ENCODE peak calls at places on chromosomes 1 and 21, in eight cellular contexts. V is astrocyte of the spinal cord; B is HuH-7.5; P is left cardiac atrium; E is RCC 7860; S is cardiac muscle cell; N is activated CD8-positive, alpha-beta T cell treated with anti-CD3 and anti-CD28 coated beads, Interleukin-2, amount 10 ng/mL, durations not matched to agents 7 days and 5 days; Q is stimulated activated CD4-positive, alpha-beta T cell treated with anti-CD3 and anti-CD28 coated beads, TNF-alpha, amount 100 ng/mL, for 4 hours. O is an unnamed sample.

GRCh38 chr1:58932820-58933598 is 149.2 kb upstream of the JUN start:
- DNase-seq in E (peak), N (no peak), S (peak), Q (no peak), V (peak), P (peak), B (peak), O (no peak)

GRCh38 chr1:233912909-233913308 is 8.4 kb downstream of the SLC35F3 start:
- DNase-seq in B (no peak), P (no peak), Q (no peak), S (no peak), E (no peak), V (no peak), N (no peak), O (no peak)

GRCh38 chr1:243493156-243494129 is 237.6 kb downstream of the SDCCAG8 start:
- DNase-seq in V (no peak), Q (no peak), B (no peak), E (no peak), N (peak), P (no peak), S (peak), O (no peak)

GRCh38 chr1:173330149-173330951 is 123.2 kb upstream of the TNFSF4 start:
- DNase-seq in P (no peak), V (peak), S (peak), Q (no peak), N (no peak), E (peak), B (no peak), O (peak)

GRCh38 chr1:51313961-51314777 is 16.2 kb downstream of the TTC39A start:
- DNase-seq in P (no peak), Q (no peak), E (peak), V (peak), N (no peak), S (peak), B (no peak), O (peak)

GRCh38 chr1:19665456-19666138 is 922 bp downstream of the HTR6 start:
- DNase-seq in P (no peak), B (no peak), E (no peak), S (no peak), N (no peak), V (no peak), Q (no peak), O (peak)

GRCh38 chr1:162703708-162704107 is 71.4 kb downstream of the DDR2 start:
- DNase-seq in N (no peak), B (no peak), S (peak), V (no peak), Q (no peak), P (peak), E (no peak), O (no peak)

GRCh38 chr1:145927916-145928647 is 798 bp upstream of the RBM8A start:
- DNase-seq in N (no peak), S (no peak), B (no peak), Q (no peak), P (no peak), V (no peak), E (no peak), O (no peak)

GRCh38 chr1:20359451-20360330 is 69.0 kb downstream of the VWA5B1 start:
- DNase-seq in V (no peak), E (no peak), S (no peak), B (no peak), N (peak), Q (peak), P (no peak), O (no peak)

GRCh38 chr1:226975259-226975908 is 35.3 kb downstream of the COQ8A start:
- DNase-seq in Q (no peak), P (no peak), V (no peak), E (no peak), S (no peak), N (no peak), B (no peak), O (no peak)

GRCh38 chr1:108007531-108007930 is 42.6 kb upstream of the VAV3 start:
- DNase-seq in P (no peak), B (no peak), V (no peak), Q (no peak), N (no peak), S (no peak), E (no peak), O (no peak)

GRCh38 chr21:17455451-17455850 is 57.4 kb upstream of the CXADR start:
- DNase-seq in B (no peak), V (no peak), E (no peak), S (no peak), N (no peak), P (no peak), Q (no peak), O (peak)

GRCh38 chr1:113976609-113977278 is 2.5 kb upstream of the OLFML3 start:
- DNase-seq in Q (no peak), B (peak), E (no peak), S (peak), P (no peak), N (no peak), V (peak), O (peak)

GRCh38 chr1:55481634-55482033 is 266.5 kb upstream of the USP24 start:
- DNase-seq in N (no peak), E (no peak), Q (no peak), V (no peak), P (no peak), S (no peak), B (no peak), O (no peak)

GRCh38 chr1:154777151-154777550 is 92.9 kb downstream of the KCNN3 start:
- DNase-seq in P (no peak), Q (no peak), S (no peak), N (no peak), B (no peak), V (no peak), E (no peak), O (no peak)

GRCh38 chr1:44664730-44665370 is 9.4 kb downstream of the TMEM53 start:
- DNase-seq in B (no peak), E (no peak), S (no peak), V (no peak), P (no peak), Q (peak), N (peak), O (no peak)

GRCh38 chr1:226635456-226635941 is 86.9 kb downstream of the STUM start:
- DNase-seq in P (no peak), B (no peak), S (no peak), N (peak), Q (no peak), E (no peak), V (no peak), O (no peak)

GRCh38 chr21:45246014-45246413 is 41.7 kb downstream of the POFUT2 start:
- DNase-seq in S (no peak), E (no peak), P (no peak), B (no peak), V (no peak), Q (no peak), N (no peak), O (no peak)

GRCh38 chr1:26529655-26530539 is at the start of gene RPS6KA1:
- DNase-seq in B (peak), S (peak), E (peak), V (peak), Q (peak), N (peak), P (peak), O (peak)

GRCh38 chr1:224524679-224525078 is 90.1 kb upstream of the WDR26 start:
- DNase-seq in N (no peak), Q (no peak), B (no peak), E (peak), P (no peak), S (no peak), V (peak), O (no peak)

GRCh38 chr1:58898739-58899580 is 115.1 kb upstream of the JUN start:
- DNase-seq in N (no peak), Q (no peak), V (no peak), S (peak), B (peak), P (peak), E (no peak), O (peak)

GRCh38 chr1:228555074-228555989 is 68.2 kb downstream of the RNF187 start:
- DNase-seq in Q (no peak), N (no peak), S (peak), E (no peak), P (no peak), B (peak), V (no peak), O (peak)

GRCh38 chr1:212556822-212557549 is 51.6 kb upstream of the ATF3 start:
- DNase-seq in V (no peak), Q (no peak), E (no peak), N (no peak), P (no peak), S (no peak), B (no peak), O (no peak)

GRCh38 chr1:65069186-65069585 is 78.8 kb upstream of the AK4 start:
- DNase-seq in N (peak), Q (peak), V (no peak), P (no peak), S (no peak), B (no peak), E (no peak), O (no peak)

GRCh38 chr1:99849413-99849743 is 783 bp upstream of the AGL start:
- DNase-seq in N (peak), Q (no peak), S (no peak), E (no peak), V (peak), P (no peak), B (peak), O (peak)

GRCh38 chr1:181015258-181015630 is 7.4 kb downstream of the STX6 start:
- DNase-seq in P (no peak), Q (no peak), E (no peak), N (no peak), B (no peak), V (no peak), S (no peak), O (no peak)

GRCh38 chr1:112172294-112172882 is 182.9 kb upstream of the KCND3 start:
- DNase-seq in B (peak), S (peak), Q (no peak), P (peak), V (peak), E (no peak), N (peak), O (peak)

GRCh38 chr1:196609114-196609737 is 986 bp upstream of the KCNT2 start:
- DNase-seq in Q (no peak), P (peak), N (no peak), B (peak), E (no peak), V (peak), S (no peak), O (no peak)

GRCh38 chr1:225987491-225988316 is 11.4 kb downstream of the SDE2 start:
- DNase-seq in P (no peak), S (peak), E (peak), N (no peak), V (peak), Q (no peak), B (no peak), O (peak)

GRCh38 chr1:47662068-47662467 is 224.2 kb downstream of the FOXD2 start:
- DNase-seq in Q (no peak), B (no peak), S (no peak), P (no peak), V (no peak), N (no peak), E (no peak), O (no peak)

GRCh38 chr1:18091660-18092446 is 15.7 kb upstream of the IGSF21 start:
- DNase-seq in N (no peak), Q (no peak), E (peak), S (peak), V (peak), B (no peak), P (peak), O (peak)

GRCh38 chr1:94418664-94419655 is 771 bp downstream of the ABCD3 start:
- DNase-seq in P (peak), B (no peak), S (peak), N (peak), Q (no peak), E (peak), V (peak), O (peak)

GRCh38 chr1:67583462-67583950 is 101.5 kb upstream of the GADD45A start:
- DNase-seq in N (no peak), S (peak), P (peak), Q (no peak), B (no peak), E (no peak), V (no peak), O (no peak)

GRCh38 chr1:153796786-153797659 is 21.8 kb downstream of the SLC27A3 start:
- DNase-seq in E (peak), B (peak), V (peak), S (peak), N (peak), P (peak), Q (peak), O (peak)

GRCh38 chr1:5667513-5668325 is 324.5 kb downstream of the NPHP4 start:
- DNase-seq in B (no peak), N (peak), P (no peak), V (no peak), E (no peak), S (no peak), Q (no peak), O (no peak)

O was measured in dermis blood vessel endothelial cell.